ENCODE peak calls at places on chromosomes 7 and 10, in six cellular contexts. J is HCT116, Y is HEK293T, I is GM12878, K is HepG2, U is WTC11. A is an unnamed sample.

GRCh38 chr10:118952493-118953295 is 76.8 kb upstream of the NANOS1 start:
- DNase-seq in J (no peak), Y (peak), I (no peak), K (no peak), U (no peak), A (no peak)

GRCh38 chr7:105673367-105674188 is 92.3 kb upstream of the EFCAB10 start:
- DNase-seq in J (no peak), Y (no peak), I (no peak), K (no peak), U (no peak), A (no peak)

GRCh38 chr7:26265499-26266075 is 26.1 kb upstream of the SNX10 start:
- DNase-seq in J (no peak), Y (no peak), I (no peak), K (no peak), U (no peak), A (no peak)

GRCh38 chr10:3955493-3955892 is 170.5 kb upstream of the KLF6 start:
- DNase-seq in J (no peak), Y (peak), I (no peak), K (no peak), U (peak), A (no peak)

GRCh38 chr7:19181634-19182033 is 36.4 kb upstream of the FERD3L start:
- DNase-seq in J (no peak), Y (no peak), I (no peak), K (no peak), U (no peak), A (no peak)

GRCh38 chr7:99919814-99920618 is 686 bp upstream of the TRIM4 start:
- DNase-seq in J (no peak), Y (no peak), I (no peak), K (no peak), U (no peak), A (no peak)

GRCh38 chr7:1473864-1474512 is 14.7 kb upstream of the MICALL2 start:
- DNase-seq in J (peak), Y (peak), I (peak), K (peak), U (peak), A (peak)

GRCh38 chr7:45579386-45579785 is 5.2 kb downstream of the ADCY1 start:
- DNase-seq in J (no peak), Y (no peak), I (no peak), K (no peak), U (no peak), A (no peak)

GRCh38 chr7:142243823-142244222 is 14.0 kb downstream of the PRSS58 start:
- DNase-seq in J (no peak), Y (no peak), I (no peak), K (no peak), U (no peak), A (no peak)

GRCh38 chr7:22801907-22802306 is 20.7 kb downstream of the TOMM7 start:
- DNase-seq in J (no peak), Y (no peak), I (no peak), K (peak), U (peak), A (no peak)

GRCh38 chr10:30821994-30822692 is 192.6 kb upstream of the LYZL2 start:
- DNase-seq in J (no peak), Y (no peak), I (no peak), K (no peak), U (no peak), A (no peak)

GRCh38 chr10:58217612-58218011 is 50.1 kb downstream of the IPMK start:
- DNase-seq in J (no peak), Y (no peak), I (no peak), K (no peak), U (no peak), A (no peak)

GRCh38 chr7:27153526-27153925 is 1.1 kb upstream of the HOXA3 start:
- DNase-seq in J (no peak), Y (no peak), I (no peak), K (no peak), U (no peak), A (no peak)

GRCh38 chr10:101014966-101015581 is 15.5 kb downstream of the LZTS2 start:
- DNase-seq in J (no peak), Y (no peak), I (no peak), K (no peak), U (no peak), A (no peak)

GRCh38 chr10:70598857-70599295 is 3.7 kb downstream of the PRF1 start:
- DNase-seq in J (no peak), Y (no peak), I (no peak), K (no peak), U (no peak), A (peak)

GRCh38 chr7:124780608-124781007 is 15.0 kb upstream of the GPR37 start:
- DNase-seq in J (no peak), Y (no peak), I (no peak), K (no peak), U (no peak), A (no peak)

GRCh38 chr10:21293518-21294356 is 231.7 kb downstream of the SKIDA1 start:
- DNase-seq in J (no peak), Y (no peak), I (no peak), K (no peak), U (peak), A (no peak)

GRCh38 chr10:26879744-26880143 is 19.0 kb upstream of the ABI1 start:
- DNase-seq in J (no peak), Y (no peak), I (no peak), K (no peak), U (no peak), A (no peak)

GRCh38 chr7:157017639-157018327 is 7.3 kb upstream of the MNX1 start:
- DNase-seq in J (no peak), Y (no peak), I (no peak), K (no peak), U (no peak), A (peak)

GRCh38 chr10:80324891-80325364 is 31.6 kb downstream of the DYDC1 start:
- DNase-seq in J (no peak), Y (no peak), I (no peak), K (no peak), U (no peak), A (no peak)

GRCh38 chr10:43263551-43264323 is 3.1 kb downstream of the RASGEF1A start:
- DNase-seq in J (no peak), Y (peak), I (no peak), K (no peak), U (peak), A (no peak)

GRCh38 chr10:9302142-9302746 is 1247.8 kb downstream of the GATA3 start:
- DNase-seq in J (peak), Y (peak), I (no peak), K (peak), U (no peak), A (no peak)

GRCh38 chr10:75019360-75019759 is 92.1 kb upstream of the SAMD8 start:
- DNase-seq in J (no peak), Y (no peak), I (no peak), K (no peak), U (no peak), A (no peak)

GRCh38 chr10:14736600-14737081 is 38.1 kb downstream of the FAM107B start:
- DNase-seq in J (no peak), Y (no peak), I (no peak), K (no peak), U (no peak), A (no peak)

GRCh38 chr10:133237241-133238065 is at the start of gene VENTX:
- DNase-seq in J (no peak), Y (no peak), I (no peak), K (no peak), U (peak), A (peak)

GRCh38 chr7:716212-716611 is 10.3 kb upstream of the DNAAF5 start:
- DNase-seq in J (no peak), Y (no peak), I (no peak), K (no peak), U (no peak), A (no peak)

GRCh38 chr10:70585555-70586243 is 16.8 kb downstream of the PRF1 start:
- DNase-seq in J (no peak), Y (no peak), I (no peak), K (no peak), U (no peak), A (no peak)

GRCh38 chr7:824664-825063 is 7.6 kb upstream of the SUN1 start:
- DNase-seq in J (no peak), Y (no peak), I (no peak), K (no peak), U (no peak), A (no peak)

GRCh38 chr7:24882989-24883631 is 96.9 kb downstream of the OSBPL3 start:
- DNase-seq in J (no peak), Y (no peak), I (no peak), K (no peak), U (no peak), A (no peak)

GRCh38 chr10:112775347-112775746 is 174.7 kb upstream of the TCF7L2 start:
- DNase-seq in J (no peak), Y (no peak), I (no peak), K (peak), U (no peak), A (no peak)

GRCh38 chr10:22022257-22023051 is 18.9 kb upstream of the DNAJC1 start:
- DNase-seq in J (no peak), Y (no peak), I (no peak), K (no peak), U (no peak), A (no peak)

GRCh38 chr7:148699772-148700629 is 1.3 kb downstream of the CUL1 start:
- DNase-seq in J (no peak), Y (peak), I (no peak), K (peak), U (no peak), A (no peak)

GRCh38 chr7:148701414-148701813 is 2.7 kb downstream of the CUL1 start:
- DNase-seq in J (no peak), Y (no peak), I (no peak), K (no peak), U (no peak), A (no peak)

GRCh38 chr7:148698397-148699023 is at the start of gene CUL1:
- DNase-seq in J (peak), Y (peak), I (no peak), K (peak), U (peak), A (peak)

GRCh38 chr7:148699024-148699771 is 495 bp downstream of the CUL1 start:
- DNase-seq in J (no peak), Y (peak), I (no peak), K (peak), U (peak), A (no peak)

DNA sequence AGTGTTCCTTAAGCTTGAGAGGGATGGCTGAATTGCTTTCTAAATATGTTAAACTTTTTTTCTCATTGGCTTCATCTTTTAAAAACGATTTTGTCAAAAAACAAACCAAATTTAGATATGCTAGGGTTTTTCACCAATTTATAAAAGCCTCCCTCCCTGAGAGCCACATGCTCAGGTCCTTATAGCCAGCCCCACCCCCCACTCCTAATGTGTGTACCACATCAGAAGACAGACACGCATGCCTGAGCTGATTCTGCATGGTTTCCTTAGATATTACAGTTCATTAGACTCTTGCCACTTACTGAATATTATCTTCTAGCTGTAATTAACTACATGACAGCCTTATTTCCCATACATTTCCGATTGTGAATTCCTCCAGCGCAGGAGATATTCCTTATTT is 2.0 kb downstream of the CUL1 start:
- DNase-seq in J (no peak), Y (no peak), I (no peak), K (no peak), U (no peak), A (no peak)
- TF ChIP-seq SP1 in J (no peak), Y (no peak), I (no peak), K (no peak), U (no peak), A (no peak)

DNA sequence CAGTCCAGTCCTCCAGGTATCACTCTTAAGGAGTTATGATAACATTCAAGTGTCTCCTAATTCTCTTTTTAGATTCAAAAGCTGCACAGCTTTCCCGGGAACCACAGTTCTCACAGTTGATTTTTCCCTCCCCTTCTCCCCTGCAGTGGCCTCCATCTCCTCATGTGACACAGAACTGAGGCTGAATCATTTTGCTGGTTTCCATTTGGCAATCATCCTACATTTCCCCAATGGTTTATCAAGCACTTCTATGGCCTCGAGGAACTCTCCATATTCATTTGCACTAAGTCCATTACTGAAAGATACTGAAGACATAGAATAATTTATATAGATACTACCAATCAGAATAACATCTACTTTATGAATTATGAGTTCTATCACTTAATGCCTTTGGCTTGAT is 484.9 kb downstream of the GPAM start:
- DNase-seq in J (no peak), Y (no peak), I (no peak), K (no peak), U (no peak), A (no peak)
- TF ChIP-seq SP1 in J (no peak), Y (no peak), I (no peak), K (no peak), U (no peak), A (no peak)

GRCh38 chr7:39588401-39588800 is 22.2 kb downstream of the YAE1 start:
- DNase-seq in J (no peak), Y (no peak), I (no peak), K (no peak), U (no peak), A (no peak)

GRCh38 chr7:39580150-39580874 is 14.1 kb downstream of the YAE1 start:
- DNase-seq in J (peak), Y (peak), I (peak), K (peak), U (peak), A (peak)

GRCh38 chr7:39587393-39587792 is 21.2 kb downstream of the YAE1 start:
- DNase-seq in J (no peak), Y (no peak), I (no peak), K (no peak), U (no peak), A (no peak)

GRCh38 chr7:39582536-39582935 is 16.3 kb downstream of the YAE1 start:
- DNase-seq in J (no peak), Y (no peak), I (no peak), K (no peak), U (no peak), A (no peak)

GRCh38 chr7:39583539-39583938 is 17.3 kb downstream of the YAE1 start:
- DNase-seq in J (no peak), Y (no peak), I (no peak), K (no peak), U (no peak), A (no peak)
- TF ChIP-seq SP1 in J (no peak), Y (no peak), I (no peak), K (no peak), U (no peak), A (no peak)

GRCh38 chr7:79292834-79293233 is 160.6 kb downstream of the MAGI2 start:
- DNase-seq in J (no peak), Y (no peak), I (no peak), K (no peak), U (no peak), A (no peak)
- TF ChIP-seq SP1 in J (no peak), Y (no peak), I (no peak), K (no peak), U (no peak), A (no peak)

A was measured in H1.